ENCODE peak calls at places on chromosome 5, in four cellular contexts. V, L, C and Q are unnamed samples.

GRCh38 chr5:140106805-140107311 is 7.1 kb upstream of the PURA start:
- DNase-seq in V (no peak), L (no peak), C (no peak), Q (no peak)

GRCh38 chr5:83538788-83539535 is 67.4 kb downstream of the VCAN start:
- DNase-seq in V (no peak), L (no peak), C (no peak), Q (no peak)

GRCh38 chr5:87020099-87020934 is 247.4 kb upstream of the RASA1 start:
- DNase-seq in V (no peak), L (peak), C (no peak), Q (no peak)

GRCh38 chr5:36552626-36553393 is 53.6 kb upstream of the SLC1A3 start:
- DNase-seq in V (no peak), L (peak), C (no peak), Q (no peak)

GRCh38 chr5:155989884-155990283 is 337.1 kb upstream of the SGCD start:
- DNase-seq in V (no peak), L (no peak), C (no peak), Q (no peak)

GRCh38 chr5:94916619-94917018 is 298.1 kb downstream of the SLF1 start:
- DNase-seq in V (no peak), L (peak), C (no peak), Q (no peak)

GRCh38 chr5:3026651-3027050 is 275.2 kb upstream of the IRX2 start:
- DNase-seq in V (no peak), L (no peak), C (no peak), Q (no peak)

GRCh38 chr5:31361234-31361633 is 167.7 kb downstream of the CDH6 start:
- DNase-seq in V (no peak), L (no peak), C (no peak), Q (no peak)

GRCh38 chr5:138102454-138103320 is 18.9 kb downstream of the WNT8A start:
- DNase-seq in V (no peak), L (no peak), C (no peak), Q (no peak)

GRCh38 chr5:1089621-1090040 is 22.2 kb downstream of the SLC12A7 start:
- DNase-seq in V (no peak), L (no peak), C (no peak), Q (no peak)

GRCh38 chr5:174418809-174419522 is 305.4 kb upstream of the MSX2 start:
- DNase-seq in V (no peak), L (no peak), C (peak), Q (no peak)

GRCh38 chr5:114467729-114468128 is 105.9 kb downstream of the KCNN2 start:
- DNase-seq in V (no peak), L (no peak), C (no peak), Q (no peak)

GRCh38 chr5:120599576-120599975 is 135.5 kb downstream of the PRR16 start:
- DNase-seq in V (no peak), L (no peak), C (no peak), Q (no peak)

GRCh38 chr5:154541553-154541952 is 63.5 kb upstream of the HAND1 start:
- DNase-seq in V (no peak), L (no peak), C (no peak), Q (no peak)

GRCh38 chr5:123398058-123398728 is 25.0 kb downstream of the CEP120 start:
- DNase-seq in V (no peak), L (no peak), C (no peak), Q (peak)

GRCh38 chr5:139110526-139111168 is 87.5 kb downstream of the SIL1 start:
- DNase-seq in V (no peak), L (no peak), C (no peak), Q (no peak)

GRCh38 chr5:159345336-159345735 is 15.0 kb upstream of the IL12B start:
- DNase-seq in V (no peak), L (no peak), C (no peak), Q (no peak)

GRCh38 chr5:95543017-95543705 is 11.6 kb downstream of the SKIC3 start:
- DNase-seq in V (no peak), L (no peak), C (no peak), Q (no peak)

DNA sequence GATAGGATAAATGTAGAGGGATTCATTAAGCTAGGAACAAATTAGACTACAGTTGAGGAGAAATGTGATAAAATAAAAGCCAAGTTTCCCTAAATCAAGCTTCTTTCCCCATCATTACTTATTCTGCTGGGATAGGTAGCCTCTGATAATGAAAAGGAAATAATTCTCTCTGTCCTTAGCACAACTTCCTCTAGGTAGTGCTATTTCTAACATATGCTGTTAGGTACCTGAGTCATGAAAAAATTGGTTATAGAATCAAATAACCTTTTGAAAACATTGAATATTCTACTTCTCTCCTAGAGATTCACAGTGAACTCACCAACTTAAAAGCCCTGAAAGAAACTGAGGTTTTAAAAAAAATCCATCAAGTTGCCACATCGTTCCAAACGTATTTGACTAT is 1793.1 kb downstream of the EFNA5 start:
- DNase-seq in V (no peak), L (no peak), C (no peak), Q (no peak)
- TF ChIP-seq CTCF in V (no peak), L (no peak), C (no peak), Q (no peak)

DNA sequence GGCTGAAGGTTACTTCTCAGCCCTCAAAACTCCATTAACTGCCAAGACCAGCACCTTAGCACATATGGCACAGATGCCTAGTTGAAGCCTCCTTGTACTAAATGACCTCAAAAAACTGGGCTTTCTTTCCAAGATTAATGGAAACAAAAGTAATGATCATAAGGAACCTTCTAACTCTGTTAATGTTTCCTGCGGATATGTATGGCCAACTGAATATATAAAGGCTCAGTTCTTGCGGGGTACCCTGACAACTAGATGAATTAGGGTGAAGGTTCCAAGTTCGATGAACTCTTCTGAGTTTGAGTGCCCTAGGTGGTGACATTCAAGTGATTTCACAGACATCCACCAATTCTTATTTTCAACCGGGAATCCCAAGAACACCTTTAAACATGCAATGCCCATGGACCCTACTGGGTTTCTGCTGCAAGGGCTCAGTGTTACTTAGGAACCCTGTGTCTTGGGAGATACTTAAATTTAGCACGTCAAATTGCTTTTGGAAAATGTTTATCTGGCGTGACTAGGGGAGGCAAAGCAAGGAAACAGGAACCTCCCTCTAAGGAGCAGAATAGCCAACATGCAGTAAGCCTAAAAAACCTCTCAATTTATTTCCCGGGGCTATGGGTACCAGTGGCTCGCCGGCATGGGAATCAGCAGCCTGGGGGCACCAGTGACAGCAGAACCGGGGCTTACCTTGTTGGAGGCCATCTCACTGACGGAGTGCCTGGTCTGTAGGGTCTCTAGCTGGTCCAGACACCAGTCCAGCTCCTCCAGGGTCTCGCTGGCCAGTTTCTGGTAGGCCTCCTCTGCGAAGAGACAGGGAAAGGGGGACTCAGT is 455.5 kb downstream of the RAB3C start:
- DNase-seq in V (no peak), L (peak), C (peak), Q (no peak)
- TF ChIP-seq CTCF in V (no peak), L (no peak), C (no peak), Q (no peak)

DNA sequence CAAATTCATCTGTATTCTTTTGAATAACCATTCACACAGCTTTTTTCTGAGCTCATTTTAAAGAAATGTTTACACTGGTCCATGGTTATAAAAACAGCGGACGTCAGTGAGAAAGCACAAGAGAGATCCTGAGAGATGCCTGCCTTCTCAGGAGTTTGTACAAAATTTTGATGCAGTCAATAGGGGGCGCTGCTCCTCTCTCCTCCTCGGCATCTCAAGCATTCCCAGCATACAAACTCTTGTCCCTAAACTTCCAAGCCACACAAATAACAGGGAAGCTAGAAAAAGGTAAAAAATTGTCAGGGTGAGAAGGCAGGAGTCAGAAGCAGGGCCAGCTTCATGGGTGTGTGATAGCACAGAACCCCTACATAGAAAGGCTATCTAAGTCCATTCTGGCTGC is 11.2 kb upstream of the CCDC152 start:
- DNase-seq in V (no peak), L (no peak), C (peak), Q (no peak)
- TF ChIP-seq CTCF in V (no peak), L (no peak), C (peak), Q (no peak)

GRCh38 chr5:24591426-24591825 is 53.4 kb downstream of the CDH10 start:
- DNase-seq in V (no peak), L (no peak), C (no peak), Q (no peak)
- TF ChIP-seq CTCF in V (no peak), L (no peak), C (no peak), Q (no peak)

DNA sequence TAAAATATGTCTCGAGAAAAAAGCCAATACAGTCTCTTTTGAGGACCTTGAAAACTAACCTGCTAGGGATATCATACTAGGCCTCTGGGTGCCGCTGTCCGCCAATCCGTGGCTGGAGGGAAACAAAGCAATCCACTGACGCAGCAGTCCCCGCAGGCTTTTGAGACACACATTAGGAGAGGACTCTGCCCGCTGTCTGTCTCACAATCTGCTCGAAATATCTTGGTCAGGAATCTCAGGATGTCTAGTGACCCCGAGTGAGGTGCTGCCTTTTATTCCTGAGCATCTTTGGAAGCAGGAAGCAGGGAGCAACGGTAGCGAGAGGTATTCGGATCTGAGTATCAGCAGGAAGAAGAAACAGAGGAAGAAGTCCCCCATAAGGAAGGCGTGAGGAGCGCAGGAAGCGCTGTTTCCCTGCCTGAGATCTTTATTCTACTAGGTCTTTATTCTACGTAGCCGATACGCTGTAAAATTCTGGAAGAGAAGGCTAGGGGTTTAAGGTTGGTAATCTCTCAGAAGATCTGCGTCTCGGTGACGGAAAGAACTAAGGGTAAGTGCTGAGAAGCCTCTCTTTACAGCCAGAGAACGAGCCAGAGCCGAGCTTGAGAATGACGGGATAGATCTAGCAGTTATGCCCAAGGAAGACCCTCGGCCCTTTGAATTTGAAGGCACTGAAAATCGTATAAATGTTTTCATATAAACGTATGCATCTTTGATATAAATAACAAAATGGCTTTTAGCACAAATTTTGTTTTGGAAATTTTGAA is 4.0 kb upstream of the PCDHGA1 start:
- DNase-seq in V (peak), L (peak), C (no peak), Q (peak)
- TF ChIP-seq CTCF in V (peak), L (peak), C (peak), Q (no peak)

GRCh38 chr5:175867587-175868347 is 3.6 kb upstream of the CPLX2 start:
- DNase-seq in V (no peak), L (no peak), C (no peak), Q (no peak)
- TF ChIP-seq CTCF in V (no peak), L (no peak), C (peak), Q (no peak)

DNA sequence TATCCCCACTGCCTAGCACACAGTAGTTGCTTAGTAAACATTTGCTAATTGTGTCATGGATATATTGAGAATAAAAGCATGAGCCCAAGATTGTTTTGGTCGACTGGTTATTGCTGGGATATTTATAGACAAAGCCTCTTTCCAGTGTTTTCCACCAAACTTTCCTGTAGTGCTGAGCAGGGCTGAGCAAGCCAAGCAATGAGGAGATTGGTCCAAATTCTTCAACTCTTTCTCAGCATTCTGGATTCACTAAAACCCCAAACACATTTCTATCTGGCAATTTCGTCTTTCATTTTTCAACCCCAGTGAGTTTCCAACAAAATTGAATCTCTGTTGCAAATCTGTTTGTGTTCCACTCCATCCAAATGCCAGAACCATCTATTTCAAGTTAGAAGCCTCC is 31.9 kb upstream of the TARS1 start:
- DNase-seq in V (no peak), L (no peak), C (no peak), Q (no peak)
- TF ChIP-seq CTCF in V (no peak), L (no peak), C (no peak), Q (no peak)

GRCh38 chr5:80407735-80408474 is at the start of gene ZFYVE16:
- DNase-seq in V (peak), L (peak), C (peak), Q (peak)
- TF ChIP-seq CTCF in V (no peak), L (no peak), C (peak), Q (no peak)

GRCh38 chr5:151219789-151220188 is 4.1 kb downstream of the CCDC69 start:
- DNase-seq in V (no peak), L (no peak), C (no peak), Q (no peak)
- TF ChIP-seq CTCF in V (no peak), L (no peak), C (no peak), Q (no peak)